ENCODE peak calls at places on chromosomes 12 and 14, in nine cellular contexts. R, H, F, T, P, B, J, O and N are unnamed samples.

GRCh38 chr14:81062816-81063215 is 107.4 kb downstream of the TSHR start:
- DNase-seq in J (no peak), T (peak), P (peak), R (peak), H (no peak), O (peak), F (no peak), B (no peak), N (peak)

GRCh38 chr12:54879132-54879531 is 24.8 kb downstream of the MUCL1 start:
- DNase-seq in F (no peak), P (no peak), O (peak), R (no peak), J (no peak), B (no peak), T (no peak), H (peak), N (no peak)

GRCh38 chr12:85188609-85189008 is 91.4 kb upstream of the ALX1 start:
- DNase-seq in P (no peak), R (no peak), J (no peak), B (no peak), F (no peak), T (no peak), H (no peak), O (no peak), N (no peak)

GRCh38 chr14:95507174-95507573 is 9.3 kb downstream of the SYNE3 start:
- DNase-seq in T (no peak), P (no peak), O (peak), R (peak), H (peak), F (peak), B (peak), J (peak), N (no peak)

GRCh38 chr14:71988954-71989353 is 56.7 kb downstream of the RGS6 start:
- DNase-seq in B (no peak), P (no peak), F (no peak), R (no peak), H (no peak), T (no peak), J (no peak), O (no peak), N (no peak)

GRCh38 chr14:94342334-94342934 is 19.3 kb upstream of the SERPINA6 start:
- DNase-seq in T (peak), O (peak), F (peak), R (no peak), J (peak), P (peak), H (peak), B (peak), N (peak)

GRCh38 chr12:1794440-1795090 is 25.8 kb upstream of the LRTM2 start:
- DNase-seq in J (no peak), B (no peak), T (no peak), R (no peak), O (no peak), F (no peak), P (no peak), H (no peak), N (no peak)

GRCh38 chr12:52713960-52714886 is 10.9 kb upstream of the KRT77 start:
- DNase-seq in H (no peak), P (no peak), J (no peak), T (no peak), O (no peak), B (no peak), R (no peak), F (no peak), N (peak)

GRCh38 chr12:89552376-89552775 is 26.5 kb upstream of the POC1B start:
- DNase-seq in H (no peak), J (no peak), R (no peak), O (no peak), F (no peak), B (no peak), P (no peak), T (no peak), N (no peak)

GRCh38 chr14:76918176-76918750 is 92.1 kb downstream of the LRRC74A start:
- DNase-seq in B (peak), H (peak), O (peak), F (peak), J (peak), R (peak), P (no peak), T (no peak), N (no peak)

GRCh38 chr14:95156153-95156764 is 1.1 kb downstream of the DICER1 start:
- DNase-seq in H (no peak), J (peak), O (peak), P (peak), T (no peak), R (no peak), F (no peak), B (no peak), N (no peak)

GRCh38 chr12:95874452-95874851 is 15.7 kb downstream of the SNRPF start:
- DNase-seq in R (no peak), J (no peak), F (no peak), P (no peak), T (no peak), B (no peak), O (no peak), H (no peak), N (no peak)

GRCh38 chr14:68372363-68372762 is 420.5 kb downstream of the ZFP36L1 start:
- DNase-seq in F (no peak), T (no peak), J (no peak), H (no peak), P (no peak), R (no peak), B (no peak), O (no peak), N (no peak)

GRCh38 chr14:58061581-58061980 is 90.4 kb downstream of the ARMH4 start:
- DNase-seq in B (no peak), F (no peak), O (no peak), P (no peak), H (no peak), R (no peak), J (no peak), T (no peak), N (no peak)

GRCh38 chr12:6792522-6793201 is 3.3 kb downstream of the CD4 start:
- DNase-seq in B (no peak), P (peak), O (peak), H (no peak), T (peak), R (no peak), J (no peak), F (no peak), N (peak)

GRCh38 chr12:57477710-57478681 is 1.7 kb downstream of the ARHGAP9 start:
- DNase-seq in J (no peak), R (no peak), P (peak), T (no peak), H (no peak), O (peak), B (no peak), F (no peak), N (peak)

GRCh38 chr14:57714487-57714899 is 151.4 kb downstream of the SLC35F4 start:
- DNase-seq in T (no peak), B (no peak), J (no peak), R (no peak), H (no peak), O (no peak), P (no peak), F (no peak), N (no peak)

GRCh38 chr14:43647302-43647701 is 859.8 kb downstream of the FSCB start:
- DNase-seq in F (no peak), J (no peak), P (no peak), R (no peak), T (peak), O (peak), B (no peak), H (no peak), N (peak)

GRCh38 chr12:43891856-43892574 is 56.1 kb downstream of the TMEM117 start:
- DNase-seq in B (no peak), R (no peak), J (no peak), P (no peak), H (no peak), T (peak), F (no peak), O (no peak), N (no peak)

DNA sequence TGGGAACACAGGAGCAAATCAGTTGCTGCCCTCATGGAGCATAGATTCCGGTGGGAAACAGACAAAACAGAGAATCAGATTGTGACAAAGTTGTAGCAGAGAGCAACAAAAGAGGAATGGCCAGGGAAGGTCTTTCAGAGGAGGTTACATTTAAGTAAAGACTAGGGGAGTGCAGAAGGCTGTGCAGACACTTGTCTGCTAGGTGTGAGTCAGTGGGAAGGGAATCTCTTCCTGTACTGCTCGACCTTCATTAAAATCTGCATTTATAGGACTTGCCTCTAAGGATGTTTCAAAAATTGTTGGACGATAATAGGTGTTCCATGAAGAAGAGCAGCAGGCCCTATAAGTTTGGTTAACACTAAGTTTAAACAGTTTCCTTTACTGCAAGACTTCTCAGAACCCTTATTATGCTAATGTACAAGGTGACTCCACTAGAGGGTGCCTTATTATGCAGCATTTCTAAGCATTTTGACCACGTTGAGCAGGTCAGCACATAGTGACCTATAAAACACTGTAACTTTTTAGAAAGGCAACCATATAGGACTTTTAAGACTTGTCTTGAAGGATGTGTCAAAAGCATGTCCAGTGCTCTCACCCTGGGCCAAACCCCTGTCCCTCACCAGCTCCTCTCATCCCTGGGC is 91.8 kb upstream of the RIC8B start:
- DNase-seq in F (no peak), J (no peak), H (no peak), T (peak), B (no peak), P (peak), O (peak), R (no peak), N (no peak)
- TF ChIP-seq CTCF in F (no peak), J (peak), H (peak), T (peak), B (no peak), P (peak), O (peak), R (peak), N (no peak)

DNA sequence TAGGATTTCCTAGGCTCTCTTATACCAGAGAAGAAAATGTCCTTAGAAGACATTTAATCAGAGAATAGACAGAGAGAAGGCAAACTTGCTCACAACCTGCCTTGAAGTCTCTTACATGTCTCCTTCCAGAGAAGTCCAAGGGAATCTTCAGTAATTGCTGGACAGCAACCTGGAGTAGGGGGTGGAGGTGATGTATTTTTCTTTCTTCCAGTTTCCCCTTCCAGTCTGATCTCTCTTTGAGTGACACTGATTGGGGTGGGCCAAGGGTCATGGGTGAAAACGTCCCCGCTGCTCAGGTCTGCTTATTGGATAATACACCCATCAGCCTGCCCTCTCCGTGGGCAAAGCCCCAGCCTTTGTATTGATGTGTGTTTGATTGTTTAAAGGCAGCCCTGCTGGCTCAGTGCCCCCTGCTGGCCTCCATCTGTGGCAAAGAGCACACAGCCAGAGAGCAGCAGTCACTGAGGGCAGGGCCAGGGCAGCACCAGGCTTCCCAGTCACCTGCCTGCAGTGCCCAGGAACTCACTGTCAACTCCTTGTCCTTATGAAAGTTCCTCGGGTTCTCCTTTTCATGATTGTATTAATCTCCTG is 35.7 kb upstream of the ATP2A2 start:
- DNase-seq in R (peak), J (no peak), P (peak), T (peak), F (peak), O (no peak), H (no peak), B (peak), N (peak)
- TF ChIP-seq CTCF in R (peak), J (peak), P (peak), T (peak), F (peak), O (peak), H (peak), B (no peak), N (peak)

DNA sequence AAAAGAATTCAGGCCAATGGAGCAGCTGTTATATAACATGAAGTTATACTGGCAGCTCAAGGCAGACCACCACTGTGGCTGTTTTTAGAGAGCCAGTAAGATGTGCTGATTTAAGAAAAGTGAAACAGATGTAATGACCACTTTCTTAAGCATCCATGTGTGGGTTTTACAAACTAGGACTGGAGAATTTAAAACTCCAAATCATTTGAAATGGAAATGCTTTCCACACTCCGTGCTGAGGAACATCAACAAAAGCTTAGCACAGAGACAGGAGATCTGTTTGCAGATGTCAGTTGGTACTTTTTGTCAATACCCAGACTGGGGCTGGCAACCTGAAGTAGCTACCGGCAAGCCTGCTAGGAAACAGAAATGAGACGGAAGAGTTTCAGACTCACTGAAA is 164.8 kb downstream of the TTC7B start:
- DNase-seq in H (no peak), F (no peak), P (no peak), J (no peak), T (no peak), B (no peak), O (no peak), R (no peak), N (no peak)
- TF ChIP-seq CTCF in H (no peak), F (no peak), P (no peak), J (no peak), T (no peak), B (no peak), O (no peak), R (no peak), N (no peak)

DNA sequence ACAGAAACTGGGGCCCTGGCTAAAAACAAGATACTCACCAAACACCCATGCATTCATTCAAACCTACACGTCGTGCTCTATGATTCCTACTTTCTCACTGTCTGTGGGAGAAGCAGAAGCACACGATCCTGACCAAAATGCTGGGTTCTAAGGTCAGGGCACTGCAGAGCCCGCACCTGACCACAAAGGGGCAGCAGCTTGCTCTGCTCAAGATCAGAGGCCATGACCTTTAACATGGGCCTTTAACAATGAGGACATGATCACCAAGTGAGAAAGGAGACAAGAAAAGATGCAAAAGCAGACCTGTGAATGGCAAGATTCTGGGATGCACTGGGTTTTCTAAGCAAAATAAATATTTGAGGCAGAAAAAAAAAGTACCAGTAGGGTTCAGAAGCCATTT is 40.1 kb upstream of the VPS33A start:
- DNase-seq in J (no peak), O (no peak), T (peak), P (peak), B (no peak), H (no peak), F (no peak), R (no peak), N (peak)
- TF ChIP-seq CTCF in J (no peak), O (no peak), T (peak), P (peak), B (no peak), H (no peak), F (no peak), R (peak), N (no peak)

GRCh38 chr14:83004456-83005006 is 1470.9 kb upstream of the SEL1L start:
- DNase-seq in R (no peak), T (no peak), J (no peak), P (no peak), O (no peak), F (no peak), H (no peak), B (no peak), N (no peak)

DNA sequence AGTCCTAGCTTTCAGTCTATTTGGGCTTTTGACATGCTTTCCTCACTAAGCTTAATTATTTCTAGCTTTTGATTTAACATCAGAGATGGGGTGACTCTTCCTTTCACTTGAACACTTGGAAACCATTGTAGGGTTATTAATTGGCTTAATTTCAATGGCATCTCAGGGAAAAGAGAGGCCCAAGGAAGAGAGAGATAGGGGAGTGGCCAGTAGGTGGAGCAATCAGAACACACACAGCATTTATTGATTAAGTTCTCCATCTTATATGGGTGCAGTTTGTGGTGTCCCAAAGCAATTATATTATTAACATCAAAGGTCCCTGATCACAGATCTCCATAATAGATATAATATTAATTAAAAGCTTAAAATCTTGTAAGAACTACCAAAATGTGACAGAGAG is 1466.1 kb upstream of the SEL1L start:
- DNase-seq in R (no peak), B (no peak), F (no peak), O (no peak), T (no peak), P (no peak), J (no peak), H (no peak), N (no peak)
- TF ChIP-seq CTCF in R (peak), B (no peak), F (no peak), O (no peak), T (no peak), P (no peak), J (peak), H (peak), N (no peak)

DNA sequence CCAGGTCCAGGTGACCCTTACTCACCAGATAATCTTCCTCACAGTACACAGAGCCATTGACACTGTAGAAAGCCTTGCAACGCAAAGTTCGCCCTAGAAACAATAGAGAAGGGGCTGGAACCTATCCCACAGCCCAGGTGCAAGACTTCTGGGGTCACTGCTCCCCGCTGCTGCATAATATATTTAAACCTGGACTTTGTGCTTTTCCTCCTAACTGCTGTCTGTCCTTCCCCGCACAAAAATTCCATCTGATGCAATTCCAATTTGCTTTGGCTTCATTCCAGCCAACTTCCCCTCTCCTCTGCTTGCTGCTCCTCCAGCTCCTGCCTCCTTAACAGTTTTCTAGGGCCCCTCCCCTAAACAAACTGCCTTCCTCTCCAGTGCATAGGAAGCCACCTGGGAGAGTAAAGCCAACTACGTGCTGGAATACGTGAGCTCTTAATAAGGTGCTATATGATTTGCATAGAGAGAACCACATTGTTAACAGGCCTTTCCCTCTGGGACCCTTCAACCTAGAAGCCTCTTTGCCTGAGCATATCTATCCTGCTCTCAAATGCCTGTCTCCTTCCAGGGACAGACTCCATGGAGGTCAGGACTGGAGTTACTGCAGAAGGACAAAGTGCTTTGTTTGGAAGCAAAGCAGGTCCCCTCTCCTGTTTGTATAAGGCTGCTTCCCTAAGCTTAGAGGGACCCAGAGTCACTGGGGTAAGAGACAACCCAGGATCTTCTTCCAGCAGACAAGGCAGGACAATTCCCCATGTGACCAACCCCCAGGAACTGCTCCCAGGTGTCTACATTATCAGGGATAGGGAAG is 5.5 kb downstream of the AJUBA start:
- DNase-seq in O (peak), P (no peak), T (peak), R (no peak), B (no peak), J (no peak), F (peak), H (no peak), N (no peak)
- TF ChIP-seq CTCF in O (no peak), P (no peak), T (no peak), R (no peak), B (no peak), J (no peak), F (no peak), H (no peak), N (no peak)

GRCh38 chr14:35985504-35986218 is 159.5 kb downstream of the BRMS1L start:
- DNase-seq in H (no peak), R (no peak), P (peak), B (no peak), J (no peak), F (no peak), T (no peak), O (no peak), N (peak)
- TF ChIP-seq CTCF in H (no peak), R (no peak), P (no peak), B (no peak), J (no peak), F (no peak), T (no peak), O (no peak), N (no peak)

GRCh38 chr12:122162976-122163375 is 11.0 kb downstream of the IL31 start:
- DNase-seq in P (no peak), J (no peak), R (no peak), B (no peak), F (no peak), H (no peak), O (no peak), T (no peak), N (no peak)

GRCh38 chr12:122158700-122159285 is 15.2 kb downstream of the IL31 start:
- DNase-seq in T (no peak), R (no peak), J (no peak), B (no peak), F (no peak), P (no peak), H (no peak), O (no peak), N (no peak)

GRCh38 chr12:122161682-122162081 is 12.3 kb downstream of the IL31 start:
- DNase-seq in H (no peak), P (peak), J (no peak), T (no peak), O (no peak), R (no peak), F (no peak), B (no peak), N (peak)

GRCh38 chr12:122160761-122161160 is 13.3 kb downstream of the IL31 start:
- DNase-seq in J (no peak), B (no peak), T (no peak), P (no peak), O (no peak), F (no peak), H (no peak), R (no peak), N (no peak)

GRCh38 chr12:122159879-122160278 is 14.1 kb downstream of the IL31 start:
- DNase-seq in J (no peak), B (no peak), T (no peak), O (no peak), H (no peak), P (no peak), R (no peak), F (no peak), N (no peak)
- TF ChIP-seq CTCF in J (no peak), B (no peak), T (peak), O (no peak), H (no peak), P (peak), R (no peak), F (no peak), N (peak)

GRCh38 chr14:103507751-103508150 is 14.9 kb downstream of the CKB start:
- DNase-seq in J (no peak), H (no peak), R (no peak), O (no peak), B (no peak), F (no peak), T (no peak), P (no peak), N (no peak)
- TF ChIP-seq CTCF in J (no peak), H (no peak), R (no peak), O (no peak), B (no peak), F (no peak), T (no peak), P (no peak), N (no peak)